ENCODE peak calls at places on chromosomes 7 and 10, in seven cellular contexts. One of them, this sample, is unnamed.

GRCh38 chr10:8044908-8045727 is 9.4 kb upstream of the GATA3 start:
- DNase-seq in activated CD4-positive, CD25-positive, alpha-beta regulatory T cell: no peak
- DNase-seq in cardiac fibroblast: no peak
- DNase-seq in colonic mucosa: no peak
- DNase-seq in GM23248: no peak
- DNase-seq in amygdala: no peak
- DNase-seq in fibroblast of mammary gland: no peak
- DNase-seq in this sample: no peak

GRCh38 chr7:153835712-153836265 is 216.4 kb upstream of the DPP6 start:
- DNase-seq in activated CD4-positive, CD25-positive, alpha-beta regulatory T cell: no peak
- DNase-seq in cardiac fibroblast: no peak
- DNase-seq in colonic mucosa: no peak
- DNase-seq in GM23248: no peak
- DNase-seq in amygdala: no peak
- DNase-seq in fibroblast of mammary gland: no peak
- DNase-seq in this sample: no peak

GRCh38 chr7:88377421-88377820 is 70.7 kb upstream of the STEAP4 start:
- DNase-seq in activated CD4-positive, CD25-positive, alpha-beta regulatory T cell: no peak
- DNase-seq in cardiac fibroblast: no peak
- DNase-seq in colonic mucosa: no peak
- DNase-seq in GM23248: no peak
- DNase-seq in amygdala: no peak
- DNase-seq in fibroblast of mammary gland: peak
- DNase-seq in this sample: no peak

GRCh38 chr7:86644282-86645173 is 819 bp downstream of the GRM3 start:
- DNase-seq in activated CD4-positive, CD25-positive, alpha-beta regulatory T cell: no peak
- DNase-seq in cardiac fibroblast: no peak
- DNase-seq in colonic mucosa: no peak
- DNase-seq in GM23248: no peak
- DNase-seq in amygdala: peak
- DNase-seq in fibroblast of mammary gland: no peak
- DNase-seq in this sample: no peak

GRCh38 chr7:151689196-151689971 is 169.7 kb upstream of the RHEB start:
- DNase-seq in activated CD4-positive, CD25-positive, alpha-beta regulatory T cell: no peak
- DNase-seq in cardiac fibroblast: no peak
- DNase-seq in colonic mucosa: no peak
- DNase-seq in GM23248: no peak
- DNase-seq in amygdala: peak
- DNase-seq in fibroblast of mammary gland: no peak
- DNase-seq in this sample: no peak

GRCh38 chr7:75762350-75762917 is 9.6 kb downstream of the CCL26 start:
- DNase-seq in activated CD4-positive, CD25-positive, alpha-beta regulatory T cell: no peak
- DNase-seq in cardiac fibroblast: peak
- DNase-seq in colonic mucosa: no peak
- DNase-seq in GM23248: peak
- DNase-seq in amygdala: no peak
- DNase-seq in fibroblast of mammary gland: peak
- DNase-seq in this sample: no peak

GRCh38 chr10:99403674-99404073 is 26.8 kb downstream of the GOT1 start:
- DNase-seq in activated CD4-positive, CD25-positive, alpha-beta regulatory T cell: no peak
- DNase-seq in cardiac fibroblast: peak
- DNase-seq in colonic mucosa: no peak
- DNase-seq in GM23248: no peak
- DNase-seq in amygdala: no peak
- DNase-seq in fibroblast of mammary gland: no peak
- DNase-seq in this sample: no peak

GRCh38 chr7:1844336-1844955 is 174.4 kb downstream of the ELFN1 start:
- DNase-seq in activated CD4-positive, CD25-positive, alpha-beta regulatory T cell: no peak
- DNase-seq in cardiac fibroblast: no peak
- DNase-seq in colonic mucosa: no peak
- DNase-seq in GM23248: no peak
- DNase-seq in amygdala: no peak
- DNase-seq in fibroblast of mammary gland: no peak
- DNase-seq in this sample: no peak

GRCh38 chr7:128427289-128427891 is 17.6 kb upstream of the IMPDH1 start:
- DNase-seq in activated CD4-positive, CD25-positive, alpha-beta regulatory T cell: no peak
- DNase-seq in cardiac fibroblast: peak
- DNase-seq in colonic mucosa: peak
- DNase-seq in GM23248: peak
- DNase-seq in amygdala: no peak
- DNase-seq in fibroblast of mammary gland: peak
- DNase-seq in this sample: no peak

GRCh38 chr7:5214236-5214635 is 24.2 kb downstream of the WIPI2 start:
- DNase-seq in activated CD4-positive, CD25-positive, alpha-beta regulatory T cell: no peak
- DNase-seq in cardiac fibroblast: no peak
- DNase-seq in colonic mucosa: no peak
- DNase-seq in GM23248: no peak
- DNase-seq in amygdala: no peak
- DNase-seq in fibroblast of mammary gland: no peak
- DNase-seq in this sample: no peak

GRCh38 chr10:119331031-119331430 is 123.7 kb downstream of the GRK5 start:
- DNase-seq in activated CD4-positive, CD25-positive, alpha-beta regulatory T cell: no peak
- DNase-seq in cardiac fibroblast: no peak
- DNase-seq in colonic mucosa: no peak
- DNase-seq in GM23248: no peak
- DNase-seq in amygdala: no peak
- DNase-seq in fibroblast of mammary gland: no peak
- DNase-seq in this sample: no peak

GRCh38 chr7:108455833-108456677 is at the start of gene NRCAM:
- DNase-seq in activated CD4-positive, CD25-positive, alpha-beta regulatory T cell: no peak
- DNase-seq in cardiac fibroblast: peak
- DNase-seq in colonic mucosa: no peak
- DNase-seq in GM23248: peak
- DNase-seq in amygdala: peak
- DNase-seq in fibroblast of mammary gland: peak
- DNase-seq in this sample: peak

GRCh38 chr10:67869996-67870395 is 14.5 kb upstream of the SIRT1 start:
- DNase-seq in activated CD4-positive, CD25-positive, alpha-beta regulatory T cell: no peak
- DNase-seq in cardiac fibroblast: no peak
- DNase-seq in colonic mucosa: no peak
- DNase-seq in GM23248: no peak
- DNase-seq in amygdala: no peak
- DNase-seq in fibroblast of mammary gland: no peak
- DNase-seq in this sample: no peak

GRCh38 chr7:86932038-86932512 is 127.4 kb downstream of the ELAPOR2 start:
- DNase-seq in activated CD4-positive, CD25-positive, alpha-beta regulatory T cell: no peak
- DNase-seq in cardiac fibroblast: peak
- DNase-seq in colonic mucosa: no peak
- DNase-seq in GM23248: peak
- DNase-seq in amygdala: no peak
- DNase-seq in fibroblast of mammary gland: peak
- DNase-seq in this sample: no peak

GRCh38 chr10:31051703-31052102 is 20.0 kb upstream of the ZNF438 start:
- DNase-seq in activated CD4-positive, CD25-positive, alpha-beta regulatory T cell: no peak
- DNase-seq in cardiac fibroblast: peak
- DNase-seq in colonic mucosa: no peak
- DNase-seq in GM23248: peak
- DNase-seq in amygdala: no peak
- DNase-seq in fibroblast of mammary gland: no peak
- DNase-seq in this sample: no peak

GRCh38 chr7:2156756-2157472 is 75.8 kb downstream of the MAD1L1 start:
- DNase-seq in activated CD4-positive, CD25-positive, alpha-beta regulatory T cell: no peak
- DNase-seq in cardiac fibroblast: no peak
- DNase-seq in colonic mucosa: no peak
- DNase-seq in GM23248: peak
- DNase-seq in amygdala: no peak
- DNase-seq in fibroblast of mammary gland: no peak
- DNase-seq in this sample: no peak

GRCh38 chr7:22920664-22921063 is 93.3 kb downstream of the HYCC1 start:
- DNase-seq in activated CD4-positive, CD25-positive, alpha-beta regulatory T cell: no peak
- DNase-seq in cardiac fibroblast: peak
- DNase-seq in colonic mucosa: no peak
- DNase-seq in GM23248: peak
- DNase-seq in amygdala: no peak
- DNase-seq in fibroblast of mammary gland: peak
- DNase-seq in this sample: no peak

GRCh38 chr10:86706977-86707376 is 38.7 kb downstream of the LDB3 start:
- DNase-seq in activated CD4-positive, CD25-positive, alpha-beta regulatory T cell: no peak
- DNase-seq in cardiac fibroblast: no peak
- DNase-seq in colonic mucosa: no peak
- DNase-seq in GM23248: no peak
- DNase-seq in amygdala: no peak
- DNase-seq in fibroblast of mammary gland: no peak
- DNase-seq in this sample: no peak

GRCh38 chr10:114925675-114926204 is 12.3 kb upstream of the TRUB1 start:
- DNase-seq in activated CD4-positive, CD25-positive, alpha-beta regulatory T cell: no peak
- DNase-seq in cardiac fibroblast: peak
- DNase-seq in colonic mucosa: no peak
- DNase-seq in GM23248: peak
- DNase-seq in amygdala: no peak
- DNase-seq in fibroblast of mammary gland: peak
- DNase-seq in this sample: no peak

GRCh38 chr10:117547301-117548153 is 5.0 kb downstream of the EMX2 start:
- DNase-seq in activated CD4-positive, CD25-positive, alpha-beta regulatory T cell: no peak
- DNase-seq in cardiac fibroblast: no peak
- DNase-seq in colonic mucosa: no peak
- DNase-seq in GM23248: peak
- DNase-seq in amygdala: no peak
- DNase-seq in fibroblast of mammary gland: no peak
- DNase-seq in this sample: no peak

GRCh38 chr10:38118072-38118807 is 24.1 kb downstream of the ZNF37A start:
- DNase-seq in activated CD4-positive, CD25-positive, alpha-beta regulatory T cell: no peak
- DNase-seq in cardiac fibroblast: peak
- DNase-seq in colonic mucosa: no peak
- DNase-seq in GM23248: peak
- DNase-seq in amygdala: no peak
- DNase-seq in fibroblast of mammary gland: peak
- DNase-seq in this sample: no peak

GRCh38 chr10:95865814-95866447 is 41.8 kb upstream of the CC2D2B start:
- DNase-seq in activated CD4-positive, CD25-positive, alpha-beta regulatory T cell: no peak
- DNase-seq in cardiac fibroblast: no peak
- DNase-seq in colonic mucosa: peak
- DNase-seq in GM23248: no peak
- DNase-seq in amygdala: no peak
- DNase-seq in fibroblast of mammary gland: no peak
- DNase-seq in this sample: no peak

GRCh38 chr7:81331061-81332018 is 412.5 kb upstream of the SEMA3C start:
- DNase-seq in activated CD4-positive, CD25-positive, alpha-beta regulatory T cell: no peak
- DNase-seq in cardiac fibroblast: peak
- DNase-seq in colonic mucosa: no peak
- DNase-seq in GM23248: peak
- DNase-seq in amygdala: no peak
- DNase-seq in fibroblast of mammary gland: no peak
- DNase-seq in this sample: no peak

GRCh38 chr10:110747609-110748464 is 103.7 kb downstream of the RBM20 start:
- DNase-seq in activated CD4-positive, CD25-positive, alpha-beta regulatory T cell: no peak
- DNase-seq in cardiac fibroblast: peak
- DNase-seq in colonic mucosa: no peak
- DNase-seq in GM23248: peak
- DNase-seq in amygdala: no peak
- DNase-seq in fibroblast of mammary gland: no peak
- DNase-seq in this sample: no peak

GRCh38 chr10:71213127-71213616 is 802 bp downstream of the UNC5B start:
- DNase-seq in activated CD4-positive, CD25-positive, alpha-beta regulatory T cell: no peak
- DNase-seq in cardiac fibroblast: peak
- DNase-seq in colonic mucosa: peak
- DNase-seq in GM23248: peak
- DNase-seq in amygdala: no peak
- DNase-seq in fibroblast of mammary gland: peak
- DNase-seq in this sample: no peak

GRCh38 chr7:43516581-43517342 is 66.1 kb upstream of the STK17A start:
- DNase-seq in activated CD4-positive, CD25-positive, alpha-beta regulatory T cell: no peak
- DNase-seq in cardiac fibroblast: no peak
- DNase-seq in colonic mucosa: no peak
- DNase-seq in GM23248: no peak
- DNase-seq in amygdala: no peak
- DNase-seq in fibroblast of mammary gland: peak
- DNase-seq in this sample: no peak

GRCh38 chr7:130275826-130276291 is 9.2 kb downstream of the CPA2 start:
- DNase-seq in activated CD4-positive, CD25-positive, alpha-beta regulatory T cell: no peak
- DNase-seq in cardiac fibroblast: no peak
- DNase-seq in colonic mucosa: no peak
- DNase-seq in GM23248: no peak
- DNase-seq in amygdala: no peak
- DNase-seq in fibroblast of mammary gland: no peak
- DNase-seq in this sample: no peak

GRCh38 chr10:73854310-73854709 is 20.0 kb downstream of the CAMK2G start:
- DNase-seq in activated CD4-positive, CD25-positive, alpha-beta regulatory T cell: no peak
- DNase-seq in cardiac fibroblast: no peak
- DNase-seq in colonic mucosa: peak
- DNase-seq in GM23248: no peak
- DNase-seq in amygdala: no peak
- DNase-seq in fibroblast of mammary gland: no peak
- DNase-seq in this sample: no peak

GRCh38 chr7:132075573-132075972 is 500.7 kb downstream of the PLXNA4 start:
- DNase-seq in activated CD4-positive, CD25-positive, alpha-beta regulatory T cell: no peak
- DNase-seq in cardiac fibroblast: no peak
- DNase-seq in colonic mucosa: peak
- DNase-seq in GM23248: peak
- DNase-seq in amygdala: no peak
- DNase-seq in fibroblast of mammary gland: no peak
- DNase-seq in this sample: no peak

GRCh38 chr7:93622036-93622714 is 47.7 kb upstream of the CALCR start:
- DNase-seq in activated CD4-positive, CD25-positive, alpha-beta regulatory T cell: no peak
- DNase-seq in cardiac fibroblast: peak
- DNase-seq in colonic mucosa: no peak
- DNase-seq in GM23248: peak
- DNase-seq in amygdala: no peak
- DNase-seq in fibroblast of mammary gland: peak
- DNase-seq in this sample: no peak

This sample was measured in activated B cell treated with CpG ODN at 0.5 μM for 24 hours.